ENCODE peak calls at places on chromosome 17, in seven cellular contexts. One of them, this sample, is unnamed.

GRCh38 chr17:79036609-79037008 is 12.6 kb downstream of the C1QTNF1 start:
- DNase-seq in lower lobe of right lung: no peak
- DNase-seq in AG04450: peak; percentile 78
- DNase-seq in AG09319: peak; percentile 77
- DNase-seq in HFF-Myc: peak; percentile 76
- DNase-seq in CD4-positive, alpha-beta T cell: no peak
- DNase-seq in GM23338: no peak
- DNase-seq in this sample: no peak

GRCh38 chr17:28657756-28658155 is 4.0 kb downstream of the SDF2 start:
- DNase-seq in lower lobe of right lung: no peak
- DNase-seq in AG04450: no peak
- DNase-seq in AG09319: no peak
- DNase-seq in HFF-Myc: no peak
- DNase-seq in CD4-positive, alpha-beta T cell: no peak
- DNase-seq in GM23338: no peak
- DNase-seq in this sample: no peak

GRCh38 chr17:21330436-21331160 is 45.6 kb upstream of the KCNJ12 start:
- DNase-seq in lower lobe of right lung: peak; percentile 36
- DNase-seq in AG04450: no peak
- DNase-seq in AG09319: no peak
- DNase-seq in HFF-Myc: no peak
- DNase-seq in CD4-positive, alpha-beta T cell: no peak
- DNase-seq in GM23338: no peak
- DNase-seq in this sample: no peak

GRCh38 chr17:77049440-77049839 is 91.3 kb upstream of the SEC14L1 start:
- DNase-seq in lower lobe of right lung: no peak
- DNase-seq in AG04450: no peak
- DNase-seq in AG09319: no peak
- DNase-seq in HFF-Myc: peak; percentile 7
- DNase-seq in CD4-positive, alpha-beta T cell: no peak
- DNase-seq in GM23338: no peak
- DNase-seq in this sample: no peak

GRCh38 chr17:50219345-50219744 is 17.9 kb upstream of the COL1A1 start:
- DNase-seq in lower lobe of right lung: no peak
- DNase-seq in AG04450: peak; percentile 56
- DNase-seq in AG09319: no peak
- DNase-seq in HFF-Myc: no peak
- DNase-seq in CD4-positive, alpha-beta T cell: no peak
- DNase-seq in GM23338: no peak
- DNase-seq in this sample: no peak

GRCh38 chr17:2207815-2208515 is 95.6 kb downstream of the SMG6 start:
- DNase-seq in lower lobe of right lung: no peak
- DNase-seq in AG04450: no peak
- DNase-seq in AG09319: no peak
- DNase-seq in HFF-Myc: no peak
- DNase-seq in CD4-positive, alpha-beta T cell: no peak
- DNase-seq in GM23338: no peak
- DNase-seq in this sample: no peak

GRCh38 chr17:50683434-50684287 is 24.1 kb downstream of the ANKRD40 start:
- DNase-seq in lower lobe of right lung: no peak
- DNase-seq in AG04450: no peak
- DNase-seq in AG09319: no peak
- DNase-seq in HFF-Myc: no peak
- DNase-seq in CD4-positive, alpha-beta T cell: no peak
- DNase-seq in GM23338: no peak
- DNase-seq in this sample: no peak

GRCh38 chr17:68198931-68199836 is 48.7 kb upstream of the AMZ2 start:
- DNase-seq in lower lobe of right lung: no peak
- DNase-seq in AG04450: no peak
- DNase-seq in AG09319: no peak
- DNase-seq in HFF-Myc: no peak
- DNase-seq in CD4-positive, alpha-beta T cell: peak; percentile 23
- DNase-seq in GM23338: peak; percentile 58
- DNase-seq in this sample: no peak

GRCh38 chr17:81513669-81514484 is 1.3 kb upstream of the ACTG1 start:
- DNase-seq in lower lobe of right lung: peak; percentile 83
- DNase-seq in AG04450: no peak
- DNase-seq in AG09319: no peak
- DNase-seq in HFF-Myc: no peak
- DNase-seq in CD4-positive, alpha-beta T cell: no peak
- DNase-seq in GM23338: peak; percentile 84
- DNase-seq in this sample: peak; percentile 72

GRCh38 chr17:15963670-15964110 is 18.8 kb downstream of the ADORA2B start:
- DNase-seq in lower lobe of right lung: no peak
- DNase-seq in AG04450: no peak
- DNase-seq in AG09319: no peak
- DNase-seq in HFF-Myc: no peak
- DNase-seq in CD4-positive, alpha-beta T cell: no peak
- DNase-seq in GM23338: no peak
- DNase-seq in this sample: no peak

GRCh38 chr17:70648166-70648565 is 478.8 kb downstream of the KCNJ2 start:
- DNase-seq in lower lobe of right lung: no peak
- DNase-seq in AG04450: no peak
- DNase-seq in AG09319: no peak
- DNase-seq in HFF-Myc: no peak
- DNase-seq in CD4-positive, alpha-beta T cell: no peak
- DNase-seq in GM23338: no peak
- DNase-seq in this sample: no peak

GRCh38 chr17:34383225-34383615 is 20.2 kb upstream of the CCL1 start:
- DNase-seq in lower lobe of right lung: no peak
- DNase-seq in AG04450: no peak
- DNase-seq in AG09319: no peak
- DNase-seq in HFF-Myc: no peak
- DNase-seq in CD4-positive, alpha-beta T cell: no peak
- DNase-seq in GM23338: no peak
- DNase-seq in this sample: no peak

GRCh38 chr17:30921544-30922196 is at the start of gene ADAP2:
- DNase-seq in lower lobe of right lung: peak; percentile 87
- DNase-seq in AG04450: no peak
- DNase-seq in AG09319: no peak
- DNase-seq in HFF-Myc: no peak
- DNase-seq in CD4-positive, alpha-beta T cell: no peak
- DNase-seq in GM23338: peak; percentile 75
- DNase-seq in this sample: peak; percentile 62

GRCh38 chr17:36855459-36855858 is 81.8 kb upstream of the LHX1 start:
- DNase-seq in lower lobe of right lung: no peak
- DNase-seq in AG04450: no peak
- DNase-seq in AG09319: no peak
- DNase-seq in HFF-Myc: no peak
- DNase-seq in CD4-positive, alpha-beta T cell: no peak
- DNase-seq in GM23338: no peak
- DNase-seq in this sample: no peak

GRCh38 chr17:34201767-34202166 is 53.3 kb upstream of the CCL2 start:
- DNase-seq in lower lobe of right lung: no peak
- DNase-seq in AG04450: no peak
- DNase-seq in AG09319: no peak
- DNase-seq in HFF-Myc: no peak
- DNase-seq in CD4-positive, alpha-beta T cell: no peak
- DNase-seq in GM23338: no peak
- DNase-seq in this sample: no peak

GRCh38 chr17:79785900-79786810 is 8.2 kb downstream of the CBX2 start:
- DNase-seq in lower lobe of right lung: peak; percentile 24
- DNase-seq in AG04450: no peak
- DNase-seq in AG09319: no peak
- DNase-seq in HFF-Myc: no peak
- DNase-seq in CD4-positive, alpha-beta T cell: no peak
- DNase-seq in GM23338: peak; percentile 43
- DNase-seq in this sample: no peak

GRCh38 chr17:61168506-61168905 is 231.1 kb upstream of the TBX2 start:
- DNase-seq in lower lobe of right lung: no peak
- DNase-seq in AG04450: no peak
- DNase-seq in AG09319: no peak
- DNase-seq in HFF-Myc: no peak
- DNase-seq in CD4-positive, alpha-beta T cell: no peak
- DNase-seq in GM23338: no peak
- DNase-seq in this sample: no peak

GRCh38 chr17:48054238-48055185 is 6.4 kb downstream of the NFE2L1 start:
- DNase-seq in lower lobe of right lung: peak; percentile 76
- DNase-seq in AG04450: no peak
- DNase-seq in AG09319: peak; percentile 62
- DNase-seq in HFF-Myc: no peak
- DNase-seq in CD4-positive, alpha-beta T cell: no peak
- DNase-seq in GM23338: peak; percentile 99
- DNase-seq in this sample: peak; percentile 64

GRCh38 chr17:79789943-79790804 is 6.7 kb downstream of the CBX8 start:
- DNase-seq in lower lobe of right lung: peak; percentile 73
- DNase-seq in AG04450: no peak
- DNase-seq in AG09319: no peak
- DNase-seq in HFF-Myc: no peak
- DNase-seq in CD4-positive, alpha-beta T cell: no peak
- DNase-seq in GM23338: peak; percentile 81
- DNase-seq in this sample: no peak

GRCh38 chr17:4080686-4081085 is 62.1 kb downstream of the ZZEF1 start:
- DNase-seq in lower lobe of right lung: no peak
- DNase-seq in AG04450: no peak
- DNase-seq in AG09319: no peak
- DNase-seq in HFF-Myc: no peak
- DNase-seq in CD4-positive, alpha-beta T cell: no peak
- DNase-seq in GM23338: no peak
- DNase-seq in this sample: no peak
- TF ChIP-seq CTCF in lower lobe of right lung: no peak
- TF ChIP-seq CTCF in AG04450: no peak
- TF ChIP-seq CTCF in AG09319: no peak
- TF ChIP-seq CTCF in HFF-Myc: no peak
- TF ChIP-seq CTCF in CD4-positive, alpha-beta T cell: no peak
- TF ChIP-seq CTCF in GM23338: no peak
- TF ChIP-seq CTCF in this sample: no peak

GRCh38 chr17:17190188-17190587 is 15.9 kb downstream of the PLD6 start:
- DNase-seq in lower lobe of right lung: no peak
- DNase-seq in AG04450: no peak
- DNase-seq in AG09319: no peak
- DNase-seq in HFF-Myc: no peak
- DNase-seq in CD4-positive, alpha-beta T cell: no peak
- DNase-seq in GM23338: no peak
- DNase-seq in this sample: no peak
- TF ChIP-seq CTCF in lower lobe of right lung: no peak
- TF ChIP-seq CTCF in AG04450: no peak
- TF ChIP-seq CTCF in AG09319: no peak
- TF ChIP-seq CTCF in HFF-Myc: no peak
- TF ChIP-seq CTCF in CD4-positive, alpha-beta T cell: no peak
- TF ChIP-seq CTCF in GM23338: no peak
- TF ChIP-seq CTCF in this sample: no peak

DNA sequence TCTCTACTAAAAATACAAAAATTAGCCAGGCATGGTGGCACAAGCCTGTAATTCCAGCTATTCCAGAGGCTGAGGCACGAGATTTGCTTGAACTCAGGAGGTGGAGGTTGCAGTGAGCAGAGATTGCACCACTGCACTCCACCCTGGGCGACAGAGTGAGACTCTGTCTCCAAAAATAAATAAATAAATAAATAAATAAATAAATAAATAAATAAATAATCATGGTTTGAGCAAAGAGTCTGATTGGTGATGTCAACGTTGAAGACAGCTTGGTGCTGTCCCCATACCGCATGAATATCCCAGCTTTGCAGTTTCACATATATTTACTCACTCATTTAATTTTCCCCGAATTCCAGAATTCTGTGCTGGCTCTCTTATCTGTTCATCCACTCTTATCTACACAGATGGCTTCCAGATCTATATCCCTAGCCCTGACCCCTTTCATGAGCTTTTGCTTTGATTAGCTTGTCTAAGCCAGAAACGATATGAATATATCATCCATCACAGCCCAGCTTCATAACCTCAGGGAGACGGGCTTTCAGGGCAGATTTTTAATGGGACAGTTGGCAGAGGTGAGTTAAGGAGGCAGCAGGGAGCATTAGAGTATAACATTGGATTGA is 91.0 kb downstream of the SPACA3 start:
- DNase-seq in lower lobe of right lung: no peak
- DNase-seq in AG04450: no peak
- DNase-seq in AG09319: no peak
- DNase-seq in HFF-Myc: no peak
- DNase-seq in CD4-positive, alpha-beta T cell: no peak
- DNase-seq in GM23338: no peak
- DNase-seq in this sample: no peak
- TF ChIP-seq CTCF in lower lobe of right lung: no peak
- TF ChIP-seq CTCF in AG04450: no peak
- TF ChIP-seq CTCF in AG09319: no peak
- TF ChIP-seq CTCF in HFF-Myc: no peak
- TF ChIP-seq CTCF in CD4-positive, alpha-beta T cell: no peak
- TF ChIP-seq CTCF in GM23338: no peak
- TF ChIP-seq CTCF in this sample: no peak

GRCh38 chr17:64772845-64773299 is 110.8 kb upstream of the SMURF2 start:
- DNase-seq in lower lobe of right lung: no peak
- DNase-seq in AG04450: no peak
- DNase-seq in AG09319: no peak
- DNase-seq in HFF-Myc: no peak
- DNase-seq in CD4-positive, alpha-beta T cell: no peak
- DNase-seq in GM23338: no peak
- DNase-seq in this sample: no peak

GRCh38 chr17:64773386-64773835 is 111.3 kb upstream of the SMURF2 start:
- DNase-seq in lower lobe of right lung: no peak
- DNase-seq in AG04450: no peak
- DNase-seq in AG09319: no peak
- DNase-seq in HFF-Myc: no peak
- DNase-seq in CD4-positive, alpha-beta T cell: no peak
- DNase-seq in GM23338: no peak
- DNase-seq in this sample: no peak

GRCh38 chr17:64774888-64775600 is 112.9 kb upstream of the SMURF2 start:
- DNase-seq in lower lobe of right lung: no peak
- DNase-seq in AG04450: no peak
- DNase-seq in AG09319: no peak
- DNase-seq in HFF-Myc: no peak
- DNase-seq in CD4-positive, alpha-beta T cell: no peak
- DNase-seq in GM23338: no peak
- DNase-seq in this sample: no peak

GRCh38 chr17:64775701-64776570 is 113.8 kb upstream of the SMURF2 start:
- DNase-seq in lower lobe of right lung: no peak
- DNase-seq in AG04450: no peak
- DNase-seq in AG09319: no peak
- DNase-seq in HFF-Myc: no peak
- DNase-seq in CD4-positive, alpha-beta T cell: no peak
- DNase-seq in GM23338: no peak
- DNase-seq in this sample: peak; percentile 27

DNA sequence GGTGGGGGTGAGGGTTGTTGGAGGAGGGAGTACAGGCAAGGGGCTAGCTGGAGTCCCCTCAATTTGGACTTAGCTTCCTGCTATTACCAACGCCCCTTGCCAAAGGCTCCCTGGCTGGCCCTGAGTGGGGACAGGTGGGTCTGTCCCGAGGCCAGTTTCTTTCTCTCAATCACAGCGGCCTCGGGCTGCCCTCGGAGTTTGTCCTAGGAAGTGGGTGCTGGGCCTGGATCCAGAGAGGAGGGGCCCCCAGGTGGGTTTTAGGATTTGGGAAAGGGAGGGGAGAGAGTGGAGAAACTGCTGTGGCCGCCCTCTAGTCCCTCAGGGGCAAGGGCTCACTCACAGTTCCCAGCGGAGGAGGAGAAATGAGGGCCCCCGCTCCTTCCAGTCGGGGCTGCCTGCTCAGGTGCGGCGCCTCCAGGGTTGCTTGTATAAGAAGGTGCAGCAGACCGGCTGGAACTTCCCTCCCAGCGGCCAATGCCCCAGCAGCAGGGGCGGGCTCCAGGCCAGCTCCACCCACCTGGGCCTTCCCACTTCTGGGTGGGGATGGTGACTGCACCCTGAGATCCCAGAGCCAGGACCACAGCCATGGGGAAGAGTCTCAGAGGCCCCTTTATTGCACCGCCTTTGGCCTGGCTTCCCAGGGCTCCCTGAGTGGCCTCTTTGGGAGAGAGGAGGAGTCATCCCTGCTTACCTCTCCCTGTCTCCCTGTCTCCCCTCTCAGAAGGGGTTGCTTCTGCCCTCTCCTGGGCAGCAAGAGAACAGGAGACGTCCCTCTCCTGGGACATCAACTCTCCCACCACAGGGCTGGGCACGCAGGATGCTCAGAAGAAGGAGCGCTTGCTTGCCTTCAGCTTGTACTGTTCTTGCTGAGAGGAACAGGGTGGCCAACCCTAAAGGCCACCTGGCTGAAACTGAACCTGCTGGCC is 112.0 kb upstream of the SMURF2 start:
- DNase-seq in lower lobe of right lung: peak; percentile 85
- DNase-seq in AG04450: peak; percentile 18
- DNase-seq in AG09319: peak; percentile 7
- DNase-seq in HFF-Myc: peak; percentile 40
- DNase-seq in CD4-positive, alpha-beta T cell: no peak
- DNase-seq in GM23338: peak; percentile 85
- DNase-seq in this sample: peak; percentile 90
- TF ChIP-seq CTCF in lower lobe of right lung: peak; percentile 31
- TF ChIP-seq CTCF in AG04450: peak; percentile 66
- TF ChIP-seq CTCF in AG09319: peak; percentile 36
- TF ChIP-seq CTCF in HFF-Myc: peak; percentile 83
- TF ChIP-seq CTCF in CD4-positive, alpha-beta T cell: no peak
- TF ChIP-seq CTCF in GM23338: peak; percentile 61
- TF ChIP-seq CTCF in this sample: no peak

This sample was measured in colonic mucosa.